ENCODE peak calls at places on chromosomes 4 and X, in four cellular contexts. One of them, this sample, is unnamed.

GRCh38 chrX:155086202-155086840 is 15.0 kb downstream of the BRCC3 start:
- DNase-seq in ACHN: peak; percentile 34
- DNase-seq in dermis blood vessel endothelial cell: peak; percentile 34
- DNase-seq in putamen: no peak
- DNase-seq in this sample: no peak

GRCh38 chrX:52341493-52341892 is 27.3 kb upstream of the XAGE2 start:
- DNase-seq in dermis blood vessel endothelial cell: no peak
- DNase-seq in ACHN: no peak
- DNase-seq in putamen: no peak
- DNase-seq in this sample: no peak

GRCh38 chrX:3811331-3812311 is 98.2 kb upstream of the PRKX start:
- DNase-seq in dermis blood vessel endothelial cell: peak; percentile 61
- DNase-seq in putamen: peak; percentile 19
- DNase-seq in ACHN: peak; percentile 37
- DNase-seq in this sample: no peak

GRCh38 chr4:57039345-57039744 is 60.6 kb downstream of the POLR2B start:
- DNase-seq in putamen: no peak
- DNase-seq in ACHN: no peak
- DNase-seq in dermis blood vessel endothelial cell: no peak
- DNase-seq in this sample: no peak

GRCh38 chrX:131792789-131793462 is 230.2 kb upstream of the STK26 start:
- DNase-seq in dermis blood vessel endothelial cell: peak; percentile 33
- DNase-seq in ACHN: no peak
- DNase-seq in putamen: no peak
- DNase-seq in this sample: no peak

GRCh38 chr4:185238261-185238681 is 28.9 kb downstream of the SNX25 start:
- DNase-seq in dermis blood vessel endothelial cell: no peak
- DNase-seq in ACHN: no peak
- DNase-seq in putamen: no peak
- DNase-seq in this sample: no peak

GRCh38 chr4:152950402-152951274 is 14.5 kb downstream of the FHDC1 start:
- DNase-seq in dermis blood vessel endothelial cell: no peak
- DNase-seq in putamen: no peak
- DNase-seq in ACHN: no peak
- DNase-seq in this sample: no peak

GRCh38 chr4:1413687-1414479 is 7.6 kb upstream of the NKX1-1 start:
- DNase-seq in ACHN: no peak
- DNase-seq in dermis blood vessel endothelial cell: no peak
- DNase-seq in putamen: no peak
- DNase-seq in this sample: no peak

GRCh38 chr4:135464311-135464710 is 1262.7 kb upstream of the PABPC4L start:
- DNase-seq in dermis blood vessel endothelial cell: no peak
- DNase-seq in ACHN: no peak
- DNase-seq in putamen: no peak
- DNase-seq in this sample: no peak

GRCh38 chrX:16786791-16787735 is 797 bp downstream of the TXLNG start:
- DNase-seq in dermis blood vessel endothelial cell: peak; percentile 11
- DNase-seq in putamen: no peak
- DNase-seq in ACHN: peak; percentile 18
- DNase-seq in this sample: no peak